ENCODE peak calls at places on chromosomes 4 and X, in six cellular contexts. F, K, U, Q, D and T are unnamed samples.

GRCh38 chr4:128285085-128286023 is 2.3 kb downstream of the PGRMC2 start:
- DNase-seq in Q (no peak), F (peak), U (no peak), K (no peak), D (no peak), T (no peak)

GRCh38 chrX:153525451-153525850 is 8.0 kb downstream of the ATP2B3 start:
- DNase-seq in Q (no peak), F (no peak), D (no peak), U (no peak), K (no peak), T (no peak)

GRCh38 chrX:69195197-69195596 is 29.9 kb upstream of the PJA1 start:
- DNase-seq in Q (no peak), U (no peak), D (no peak), F (no peak), K (no peak), T (no peak)

GRCh38 chr4:141131738-141132688 is 1.3 kb downstream of the RNF150 start:
- DNase-seq in F (no peak), K (no peak), U (peak), Q (peak), D (peak), T (peak)

GRCh38 chrX:30530591-30530990 is 47.0 kb downstream of the TASL start:
- DNase-seq in U (no peak), F (peak), K (no peak), Q (no peak), D (no peak), T (no peak)

GRCh38 chr4:5863461-5864113 is 29.3 kb downstream of the CRMP1 start:
- DNase-seq in K (peak), D (no peak), F (peak), Q (no peak), U (no peak), T (no peak)

GRCh38 chr4:7692451-7693236 is 247.0 kb downstream of the AFAP1 start:
- DNase-seq in F (no peak), U (no peak), D (no peak), K (no peak), Q (no peak), T (no peak)

GRCh38 chr4:187183826-187184225 is 460.2 kb upstream of the FAT1 start:
- DNase-seq in F (no peak), D (no peak), U (no peak), K (no peak), Q (no peak), T (no peak)

GRCh38 chr4:6402566-6403399 is 69.6 kb downstream of the PPP2R2C start:
- DNase-seq in F (no peak), Q (no peak), D (no peak), U (no peak), K (no peak), T (peak)

GRCh38 chr4:142697303-142697702 is 148.8 kb downstream of the INPP4B start:
- DNase-seq in D (no peak), K (no peak), U (no peak), F (no peak), Q (no peak), T (no peak)

GRCh38 chr4:7904108-7904516 is 35.5 kb downstream of the AFAP1 start:
- DNase-seq in Q (no peak), D (no peak), F (peak), K (no peak), U (no peak), T (no peak)

GRCh38 chr4:88759039-88759631 is 61.5 kb upstream of the NAP1L5 start:
- DNase-seq in D (no peak), Q (no peak), K (peak), U (no peak), F (peak), T (no peak)

GRCh38 chr4:166895771-166896170 is 338.5 kb downstream of the SPOCK3 start:
- DNase-seq in K (no peak), D (no peak), Q (no peak), F (no peak), U (no peak), T (no peak)

GRCh38 chrX:71251456-71251973 is 2.4 kb downstream of the ZMYM3 start:
- DNase-seq in K (no peak), D (no peak), U (no peak), Q (no peak), F (no peak), T (no peak)

GRCh38 chr4:141140271-141141205 is 7.3 kb upstream of the RNF150 start:
- DNase-seq in U (no peak), Q (no peak), F (peak), K (no peak), D (no peak), T (no peak)

GRCh38 chrX:42920752-42921151 is 142.8 kb upstream of the PPP1R2C start:
- DNase-seq in F (no peak), K (no peak), D (no peak), U (no peak), Q (no peak), T (no peak)

GRCh38 chrX:117969337-117969736 is 147.3 kb downstream of the KLHL13 start:
- DNase-seq in Q (no peak), K (no peak), U (no peak), F (no peak), D (no peak), T (no peak)

GRCh38 chr4:18568600-18568999 is 547.0 kb upstream of the LCORL start:
- DNase-seq in U (no peak), D (no peak), F (no peak), K (no peak), Q (no peak), T (no peak)

GRCh38 chr4:31086771-31087330 is 366.7 kb downstream of the PCDH7 start:
- DNase-seq in Q (no peak), F (no peak), U (no peak), K (no peak), D (no peak), T (no peak)

GRCh38 chr4:163121689-163122088 is 45.0 kb downstream of the NAF1 start:
- DNase-seq in Q (no peak), K (no peak), F (no peak), D (no peak), U (no peak), T (no peak)

GRCh38 chr4:147772459-147772969 is 40.6 kb downstream of the ARHGAP10 start:
- DNase-seq in Q (no peak), K (peak), D (no peak), F (peak), U (no peak), T (no peak)

GRCh38 chr4:188975271-188975670 is 836.0 kb downstream of the TRIML1 start:
- DNase-seq in F (no peak), D (no peak), K (no peak), Q (no peak), U (no peak), T (peak)

GRCh38 chr4:46146993-46147392 is 23.1 kb upstream of the GABRG1 start:
- DNase-seq in U (no peak), K (no peak), F (no peak), Q (no peak), D (no peak), T (no peak)

GRCh38 chr4:118120120-118120760 is 86.0 kb downstream of the NDST3 start:
- DNase-seq in K (no peak), D (no peak), F (no peak), Q (no peak), U (no peak), T (peak)

GRCh38 chr4:159103406-159104131 is 690 bp downstream of the RAPGEF2 start:
- DNase-seq in K (no peak), U (peak), D (peak), Q (peak), F (peak), T (peak)

GRCh38 chr4:7802093-7802726 is 137.5 kb downstream of the AFAP1 start:
- DNase-seq in Q (peak), K (peak), U (peak), D (no peak), F (peak), T (peak)

GRCh38 chr4:152106781-152107321 is 346.0 kb upstream of the GATB start:
- DNase-seq in Q (peak), K (no peak), D (no peak), F (no peak), U (no peak), T (no peak)

GRCh38 chr4:13126976-13127910 is 356.9 kb downstream of the RAB28 start:
- DNase-seq in K (no peak), D (no peak), U (no peak), F (no peak), Q (no peak), T (no peak)

GRCh38 chrX:39896951-39897740 is 200.6 kb downstream of the BCOR start:
- DNase-seq in Q (peak), F (peak), D (no peak), K (no peak), U (peak), T (peak)
- TF ChIP-seq CTCF in Q (no peak), F (peak), D (no peak), K (no peak), U (no peak), T (no peak)

GRCh38 chrX:16807548-16807947 is 21.3 kb downstream of the TXLNG start:
- DNase-seq in K (no peak), D (no peak), U (no peak), Q (no peak), F (peak), T (no peak)
- TF ChIP-seq CTCF in K (peak), D (no peak), U (peak), Q (no peak), F (peak), T (peak)

GRCh38 chr4:116244771-116245170 is 840.6 kb downstream of the TRAM1L1 start:
- DNase-seq in F (no peak), U (no peak), Q (no peak), K (no peak), D (no peak), T (no peak)
- TF ChIP-seq CTCF in F (no peak), U (no peak), Q (no peak), K (no peak), D (no peak), T (no peak)

GRCh38 chr4:157372154-157372553 is 151.6 kb downstream of the GRIA2 start:
- DNase-seq in K (no peak), F (no peak), Q (no peak), U (no peak), D (no peak), T (no peak)
- TF ChIP-seq CTCF in K (no peak), F (no peak), Q (no peak), U (no peak), D (no peak), T (no peak)

GRCh38 chr4:90293320-90293719 is 166.1 kb downstream of the CCSER1 start:
- DNase-seq in D (no peak), U (no peak), F (peak), K (no peak), Q (no peak), T (no peak)
- TF ChIP-seq CTCF in D (peak), U (peak), F (peak), K (peak), Q (no peak), T (peak)

GRCh38 chrX:73851014-73852009 is 288.3 kb downstream of the CHIC1 start:
- DNase-seq in F (no peak), U (peak), Q (peak), D (no peak), K (no peak), T (no peak)

GRCh38 chrX:73847991-73848390 is 285.0 kb downstream of the CHIC1 start:
- DNase-seq in D (no peak), K (no peak), F (no peak), Q (no peak), U (no peak), T (no peak)

GRCh38 chrX:73849054-73849453 is 286.1 kb downstream of the CHIC1 start:
- DNase-seq in D (no peak), K (no peak), F (no peak), Q (no peak), U (no peak), T (no peak)

GRCh38 chrX:73852022-73852421 is 289.0 kb downstream of the CHIC1 start:
- DNase-seq in Q (no peak), U (no peak), K (no peak), D (no peak), F (no peak), T (no peak)

GRCh38 chrX:73850124-73851013 is 287.4 kb downstream of the CHIC1 start:
- DNase-seq in K (no peak), D (no peak), Q (peak), F (peak), U (peak), T (no peak)
- TF ChIP-seq CTCF in K (peak), D (no peak), Q (no peak), F (no peak), U (peak), T (peak)

GRCh38 chr4:165112258-165113156 is at the start of gene TMEM192:
- DNase-seq in F (peak), K (peak), D (peak), Q (peak), U (peak), T (peak)
- TF ChIP-seq CTCF in F (no peak), K (peak), D (peak), Q (peak), U (no peak), T (peak)

GRCh38 chrX:136273986-136274385 is 22.8 kb upstream of the MAP7D3 start:
- DNase-seq in F (no peak), K (no peak), Q (no peak), D (no peak), U (no peak), T (no peak)

GRCh38 chrX:136271300-136271699 is 20.1 kb upstream of the MAP7D3 start:
- DNase-seq in D (no peak), Q (no peak), F (no peak), K (no peak), U (no peak), T (no peak)

GRCh38 chrX:136275553-136275952 is 24.4 kb upstream of the MAP7D3 start:
- DNase-seq in Q (no peak), U (no peak), D (no peak), F (no peak), K (no peak), T (no peak)

GRCh38 chrX:136269921-136270320 is 18.7 kb upstream of the MAP7D3 start:
- DNase-seq in K (no peak), U (no peak), Q (no peak), F (no peak), D (no peak), T (no peak)

DNA sequence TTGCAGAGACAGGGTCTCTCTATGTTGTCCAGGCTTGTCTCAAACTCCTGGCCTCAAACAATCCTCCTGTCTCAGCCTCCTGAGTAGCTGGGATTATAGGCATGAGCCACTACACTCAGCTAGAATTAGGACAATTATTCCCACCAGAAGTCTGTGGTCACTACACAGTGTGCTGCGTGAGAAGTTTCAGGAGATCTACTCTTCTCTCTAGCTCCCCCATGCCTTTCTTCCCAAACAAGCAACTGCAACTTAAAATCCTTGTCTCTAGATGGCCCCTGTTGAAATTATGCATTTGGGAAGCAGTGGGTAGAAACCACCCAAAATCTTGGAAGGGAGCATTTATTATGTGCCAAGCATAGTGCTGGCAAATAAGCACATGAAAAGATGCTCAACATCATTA is 21.1 kb upstream of the MAP7D3 start:
- DNase-seq in U (no peak), Q (no peak), F (peak), K (no peak), D (no peak), T (no peak)
- TF ChIP-seq CTCF in U (no peak), Q (no peak), F (peak), K (no peak), D (no peak), T (peak)